ENCODE peak calls at places on chromosomes 12 and 14, in four cellular contexts. B is AG04450; U is Jurkat, Clone E6-1; W is activated CD4-positive, alpha-beta T cell treated with anti-CD3 and anti-CD28 coated beads, Interleukin-2, amount 10 ng/mL, durations not matched to agents 7 days and 5 days. Y is an unnamed sample.

GRCh38 chr12:42741771-42742510 is 152.4 kb upstream of the PRICKLE1 start:
- DNase-seq in U (no peak), W (no peak), B (peak; percentile 48), Y (no peak)

GRCh38 chr12:123250471-123251383 is 17.5 kb downstream of the MTRFR start:
- DNase-seq in B (no peak), W (no peak), U (no peak), Y (no peak)

GRCh38 chr14:102464846-102465341 is 44.7 kb downstream of the ANKRD9 start:
- DNase-seq in U (no peak), B (no peak), W (no peak), Y (no peak)

GRCh38 chr12:14950982-14951746 is 10.2 kb downstream of the ARHGDIB start:
- DNase-seq in B (no peak), W (no peak), U (no peak), Y (peak; percentile 8)

GRCh38 chr12:6311822-6312528 is 1.5 kb downstream of the PLEKHG6 start:
- DNase-seq in B (no peak), U (no peak), W (no peak), Y (no peak)

GRCh38 chr12:49327887-49328286 is 4.8 kb downstream of the TROAP start:
- DNase-seq in W (no peak), B (no peak), U (no peak), Y (no peak)

GRCh38 chr12:50213439-50213838 is 46.3 kb upstream of the CERS5 start:
- DNase-seq in B (no peak), U (no peak), W (no peak), Y (no peak)

GRCh38 chr12:132550014-132550802 is 60.2 kb downstream of the LRCOL1 start:
- DNase-seq in B (no peak), U (no peak), W (no peak), Y (no peak)

GRCh38 chr14:29197557-29197956 is 431.0 kb downstream of the FOXG1 start:
- DNase-seq in U (no peak), W (no peak), B (no peak), Y (no peak)

GRCh38 chr12:56633465-56634241 is 3.5 kb upstream of the BAZ2A start:
- DNase-seq in B (no peak), U (no peak), W (no peak), Y (no peak)

GRCh38 chr12:29102739-29103138 is 46.3 kb upstream of the FAR2 start:
- DNase-seq in W (no peak), U (peak; percentile 61), B (no peak), Y (no peak)

GRCh38 chr12:62291888-62292760 is 31.9 kb downstream of the USP15 start:
- DNase-seq in W (no peak), B (no peak), U (no peak), Y (no peak)

GRCh38 chr14:56813143-56813551 is 2.9 kb upstream of the OTX2 start:
- DNase-seq in W (no peak), B (no peak), U (no peak), Y (no peak)

GRCh38 chr14:70810621-70811020 is 1.3 kb upstream of the MAP3K9 start:
- DNase-seq in U (no peak), W (no peak), B (no peak), Y (no peak)

GRCh38 chr14:102474934-102475333 is 34.6 kb downstream of the ANKRD9 start:
- DNase-seq in B (peak; percentile 7), W (no peak), U (no peak), Y (no peak)

GRCh38 chr12:90000721-90001120 is 292.1 kb upstream of the ATP2B1 start:
- DNase-seq in W (no peak), B (no peak), U (no peak), Y (no peak)

GRCh38 chr14:101732128-101732527 is 29.4 kb upstream of the PPP2R5C start:
- DNase-seq in U (no peak), B (no peak), W (no peak), Y (no peak)

Y was measured in CD4-positive, CD25-positive, alpha-beta regulatory T cell.